ENCODE peak calls at places on chromosomes 12 and 14, in nine cellular contexts. U, P, M, S, C, R, V, X and F are unnamed samples.

GRCh38 chr14:86790408-86791364 is 1202.3 kb downstream of the GALC start:
- DNase-seq in P (no peak), U (no peak), X (peak; percentile 61), C (no peak), V (no peak), S (no peak), M (no peak), R (no peak), F (no peak)

GRCh38 chr12:57342207-57342691 is 88.6 kb downstream of the R3HDM2 start:
- DNase-seq in S (peak; percentile 72), M (peak; percentile 27), R (no peak), P (no peak), C (peak; percentile 38), U (peak; percentile 54), V (no peak), X (peak; percentile 72), F (no peak)

GRCh38 chr12:44193281-44193680 is 357.4 kb downstream of the TMEM117 start:
- DNase-seq in S (no peak), U (no peak), P (no peak), V (no peak), C (no peak), R (no peak), M (no peak), X (peak; percentile 12), F (no peak)

GRCh38 chr14:58796636-58797429 is 159.1 kb downstream of the DACT1 start:
- DNase-seq in U (peak; percentile 16), P (no peak), V (no peak), M (no peak), R (no peak), S (no peak), C (peak; percentile 62), X (peak; percentile 25), F (no peak)

GRCh38 chr12:34396006-34396860 is 373.9 kb downstream of the ALG10 start:
- DNase-seq in R (no peak), V (peak; percentile 28), C (peak; percentile 20), X (no peak), M (no peak), S (no peak), U (no peak), P (peak; percentile 63), F (no peak)

GRCh38 chr14:60931206-60931605 is 49.7 kb downstream of the TRMT5 start:
- DNase-seq in P (no peak), X (no peak), U (peak; percentile 24), M (no peak), V (no peak), S (no peak), R (no peak), C (no peak), F (no peak)

GRCh38 chr12:6979021-6979420 is 8.3 kb downstream of the EMG1 start:
- DNase-seq in P (no peak), M (no peak), C (no peak), V (no peak), R (no peak), U (no peak), X (no peak), S (no peak), F (no peak)

GRCh38 chr14:53151523-53151866 is 1.6 kb downstream of the DDHD1 start:
- DNase-seq in C (no peak), U (no peak), V (no peak), R (no peak), P (no peak), X (no peak), M (no peak), S (no peak), F (no peak)

GRCh38 chr12:84756961-84757360 is 155.6 kb downstream of the SLC6A15 start:
- DNase-seq in P (no peak), X (no peak), S (peak; percentile 51), R (no peak), C (no peak), M (no peak), V (no peak), U (peak; percentile 73), F (no peak)

GRCh38 chr14:81296263-81296923 is 75.6 kb upstream of the GTF2A1 start:
- DNase-seq in X (no peak), U (no peak), R (no peak), S (peak; percentile 27), P (no peak), C (no peak), V (no peak), M (no peak), F (no peak)

GRCh38 chr12:13437541-13437940 is 241.0 kb downstream of the EMP1 start:
- DNase-seq in M (no peak), S (no peak), P (no peak), V (no peak), X (no peak), R (no peak), U (no peak), C (no peak), F (no peak)

GRCh38 chr14:68779761-68780323 is 13.0 kb downstream of the ZFP36L1 start:
- DNase-seq in X (no peak), M (no peak), S (peak; percentile 57), R (no peak), C (no peak), P (peak; percentile 77), U (peak; percentile 91), V (peak; percentile 48), F (no peak)

GRCh38 chr12:107066686-107067085 is 26.7 kb downstream of the CRY1 start:
- DNase-seq in U (no peak), M (no peak), R (no peak), C (no peak), X (no peak), P (no peak), V (no peak), S (no peak), F (no peak)

GRCh38 chr12:3560295-3560620 is 69.3 kb downstream of the PRMT8 start:
- DNase-seq in C (no peak), M (no peak), R (no peak), U (no peak), X (no peak), V (no peak), P (no peak), S (no peak), F (no peak)

GRCh38 chr12:21819678-21820077 is 45.2 kb upstream of the KCNJ8 start:
- DNase-seq in P (no peak), U (no peak), X (peak; percentile 8), M (no peak), S (no peak), R (no peak), V (no peak), C (no peak), F (no peak)

GRCh38 chr12:18797604-18798003 is 59.7 kb downstream of the CAPZA3 start:
- DNase-seq in R (no peak), P (no peak), X (peak; percentile 27), S (no peak), C (no peak), U (no peak), V (no peak), M (no peak), F (no peak)
- H3K27ac ChIP-seq in R (no peak overlapping the region), P (no peak overlapping the region), X (no peak overlapping the region), S (no peak overlapping the region), C (no peak overlapping the region), U (no peak overlapping the region), V (no peak overlapping the region), M (no peak overlapping the region), F (no peak overlapping the region)

DNA sequence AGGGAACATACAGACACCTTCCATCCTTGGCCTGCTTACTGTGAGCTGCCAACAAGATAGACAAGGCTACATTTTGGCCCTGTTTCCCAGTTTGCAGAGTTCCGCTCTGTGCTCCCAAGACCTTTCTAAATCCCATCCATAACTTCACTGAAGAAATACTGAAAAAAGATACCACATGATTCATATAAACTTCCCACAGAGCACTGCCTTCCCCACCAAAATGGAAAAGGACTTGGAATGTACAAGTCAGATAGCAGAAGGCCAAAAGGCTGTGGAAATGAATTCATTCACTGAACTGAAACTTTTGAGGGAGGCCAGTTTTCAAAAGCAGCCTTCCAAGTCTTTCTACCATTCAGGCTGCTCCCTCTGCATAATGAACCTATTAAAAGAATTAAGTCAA is 29.6 kb downstream of the PDZRN4 start:
- DNase-seq in P (no peak), S (no peak), M (no peak), R (no peak), V (no peak), C (no peak), X (no peak), U (no peak), F (no peak)
- H3K27ac ChIP-seq in P (peak overlapping the region; percentile 54), S (no peak overlapping the region), M (no peak overlapping the region), R (no peak overlapping the region), V (no peak overlapping the region), C (no peak overlapping the region), X (no peak overlapping the region), U (no peak overlapping the region), F (peak overlapping the region; percentile 7)

DNA sequence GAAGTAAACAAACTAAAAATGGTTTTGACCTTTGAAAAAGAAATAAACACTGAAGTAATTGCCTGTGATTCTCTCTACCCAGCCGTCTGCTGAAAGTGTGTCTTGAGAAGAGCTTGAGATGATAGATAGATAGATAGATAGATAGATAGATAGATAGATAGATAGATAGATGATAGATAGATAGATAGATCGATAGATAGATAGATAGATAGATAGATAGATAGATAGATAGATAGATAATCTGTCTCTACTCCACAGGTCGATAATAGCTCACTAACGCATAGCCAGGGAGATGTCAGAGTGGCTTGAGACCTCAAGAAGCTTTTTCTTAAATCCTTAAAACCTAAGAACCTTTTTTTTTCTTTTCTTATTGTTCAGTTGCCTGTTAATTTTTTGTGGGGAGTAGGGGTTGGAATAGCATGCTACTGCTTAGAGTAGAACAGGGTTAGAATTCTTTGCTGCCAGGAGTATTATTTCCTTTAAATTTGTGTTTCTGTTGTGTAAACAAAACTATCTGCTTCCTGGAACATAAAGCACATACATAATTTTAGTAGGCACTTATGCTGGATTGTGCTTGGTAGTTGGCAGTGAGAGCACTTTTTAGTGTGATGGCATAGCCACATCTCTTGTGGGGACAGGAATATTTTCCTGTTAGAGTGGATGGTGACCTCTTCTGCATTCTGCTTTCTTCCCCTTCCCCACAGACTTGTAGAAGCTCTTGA is 169.5 kb downstream of the FBXL14 start:
- DNase-seq in P (no peak), X (no peak), U (no peak), V (no peak), M (no peak), R (no peak), C (no peak), S (no peak), F (no peak)
- H3K27ac ChIP-seq in P (no peak overlapping the region), X (no peak overlapping the region), U (no peak overlapping the region), V (no peak overlapping the region), M (no peak overlapping the region), R (no peak overlapping the region), C (no peak overlapping the region), S (peak overlapping the region; percentile 6), F (no peak overlapping the region)

GRCh38 chr12:118346895-118347294 is 25.8 kb downstream of the TAOK3 start:
- DNase-seq in P (no peak), C (no peak), V (no peak), R (no peak), U (no peak), X (no peak), S (no peak), M (no peak), F (no peak)
- H3K27ac ChIP-seq in P (no peak overlapping the region), C (no peak overlapping the region), V (no peak overlapping the region), R (no peak overlapping the region), U (no peak overlapping the region), X (no peak overlapping the region), S (peak overlapping the region; percentile 10), M (no peak overlapping the region), F (no peak overlapping the region)

DNA sequence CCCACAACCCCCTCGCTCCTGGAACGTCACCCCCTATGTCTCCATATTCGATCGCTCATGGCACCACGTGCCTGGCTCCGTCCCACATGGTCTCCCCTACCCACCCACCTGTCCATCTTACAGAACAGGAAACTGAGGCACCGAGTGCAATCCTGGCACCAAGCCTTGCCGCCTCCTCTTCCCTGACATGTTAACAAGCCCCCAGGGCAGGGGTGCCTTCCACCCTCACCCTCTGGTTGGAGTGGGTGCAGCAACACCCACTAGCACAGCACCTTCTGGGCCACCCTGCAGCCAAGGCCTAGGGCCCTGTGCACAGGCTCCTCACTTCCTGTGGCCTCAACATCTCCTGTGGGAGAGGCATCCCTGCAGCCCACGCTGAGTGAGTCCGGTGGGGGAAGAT is 110.3 kb downstream of the RFLNA start:
- DNase-seq in V (no peak), U (no peak), S (no peak), X (no peak), M (no peak), P (no peak), C (no peak), R (no peak), F (no peak)
- H3K27ac ChIP-seq in V (no peak overlapping the region), U (no peak overlapping the region), S (no peak overlapping the region), X (no peak overlapping the region), M (no peak overlapping the region), P (no peak overlapping the region), C (no peak overlapping the region), R (peak overlapping the region; percentile 14), F (no peak overlapping the region)